ENCODE peak calls at places on chromosomes 1 and 21, in eight cellular contexts. E, G, V, J, U, D, L and P are unnamed samples.

GRCh38 chr1:241408170-241408569 is 51.2 kb upstream of the RGS7 start:
- DNase-seq in E (peak; percentile 26), G (peak; percentile 28), V (no peak), J (no peak), U (no peak), D (no peak), L (no peak), P (peak; percentile 57)

GRCh38 chr1:175005085-175005783 is 5.5 kb downstream of the CACYBP start:
- DNase-seq in E (no peak), G (no peak), V (no peak), J (no peak), U (no peak), D (no peak), L (no peak), P (no peak)

GRCh38 chr1:189962171-189962570 is 515.5 kb downstream of the BRINP3 start:
- DNase-seq in E (peak; percentile 33), G (no peak), V (no peak), J (no peak), U (no peak), D (no peak), L (peak; percentile 14), P (peak; percentile 17)

GRCh38 chr1:244603498-244603897 is 49.4 kb upstream of the DESI2 start:
- DNase-seq in E (peak; percentile 49), G (peak; percentile 16), V (no peak), J (no peak), U (no peak), D (no peak), L (peak; percentile 49), P (peak; percentile 27)

GRCh38 chr21:30408782-30409494 is 13.1 kb downstream of the KRTAP13-1 start:
- DNase-seq in E (peak; percentile 6), G (peak; percentile 4), V (peak; percentile 26), J (no peak), U (no peak), D (no peak), L (peak; percentile 6), P (no peak)

GRCh38 chr1:56150441-56151215 is 428.7 kb downstream of the PLPP3 start:
- DNase-seq in E (no peak), G (peak; percentile 71), V (no peak), J (no peak), U (no peak), D (no peak), L (no peak), P (no peak)

GRCh38 chr1:114718661-114719423 is 2.3 kb upstream of the NRAS start:
- DNase-seq in E (no peak), G (peak; percentile 31), V (no peak), J (no peak), U (peak; percentile 5), D (no peak), L (no peak), P (peak; percentile 49)

GRCh38 chr1:85884372-85885035 is 176.3 kb upstream of the ZNHIT6 start:
- DNase-seq in E (peak; percentile 47), G (peak; percentile 30), V (no peak), J (no peak), U (no peak), D (no peak), L (peak; percentile 70), P (peak; percentile 48)

GRCh38 chr1:184223216-184223615 is 163.6 kb upstream of the C1orf21 start:
- DNase-seq in E (no peak), G (no peak), V (no peak), J (no peak), U (no peak), D (no peak), L (no peak), P (no peak)

GRCh38 chr1:217717959-217718358 is 86.8 kb downstream of the SPATA17 start:
- DNase-seq in E (peak; percentile 6), G (no peak), V (no peak), J (no peak), U (no peak), D (no peak), L (peak; percentile 69), P (no peak)

GRCh38 chr1:169563650-169564049 is 22.6 kb downstream of the F5 start:
- DNase-seq in E (peak; percentile 13), G (no peak), V (no peak), J (no peak), U (no peak), D (no peak), L (no peak), P (no peak)

GRCh38 chr1:86714159-86714558 is 9.8 kb downstream of the SH3GLB1 start:
- DNase-seq in E (peak; percentile 54), G (peak; percentile 12), V (no peak), J (no peak), U (no peak), D (no peak), L (no peak), P (peak; percentile 3)

GRCh38 chr1:85580046-85580411 is 532 bp upstream of the CCN1 start:
- DNase-seq in E (peak; percentile 71), G (peak; percentile 84), V (peak; percentile 31), J (peak; percentile 77), U (no peak), D (no peak), L (peak; percentile 77), P (peak; percentile 84)

GRCh38 chr1:52738863-52739406 is 12.7 kb downstream of the ZYG11B start:
- DNase-seq in E (no peak), G (no peak), V (no peak), J (no peak), U (no peak), D (no peak), L (no peak), P (no peak)

GRCh38 chr1:3373175-3373574 is 81.3 kb upstream of the ARHGEF16 start:
- DNase-seq in E (no peak), G (no peak), V (no peak), J (no peak), U (no peak), D (no peak), L (no peak), P (no peak)

GRCh38 chr1:230167419-230167852 is 100.4 kb downstream of the GALNT2 start:
- DNase-seq in E (peak; percentile 39), G (peak; percentile 45), V (no peak), J (peak; percentile 60), U (peak; percentile 8), D (no peak), L (peak; percentile 35), P (peak; percentile 54)

GRCh38 chr1:43536864-43537358 is 6.2 kb downstream of the PTPRF start:
- DNase-seq in E (no peak), G (no peak), V (no peak), J (no peak), U (no peak), D (no peak), L (no peak), P (no peak)

GRCh38 chr1:96554364-96554763 is 167.2 kb upstream of the PTBP2 start:
- DNase-seq in E (no peak), G (no peak), V (no peak), J (no peak), U (no peak), D (no peak), L (no peak), P (no peak)

GRCh38 chr1:108565081-108565480 is 5.2 kb downstream of the EEIG2 start:
- DNase-seq in E (no peak), G (no peak), V (no peak), J (no peak), U (no peak), D (no peak), L (no peak), P (no peak)

GRCh38 chr1:248714248-248714647 is 11.7 kb upstream of the OR14I1 start:
- DNase-seq in E (no peak), G (no peak), V (no peak), J (no peak), U (no peak), D (no peak), L (no peak), P (no peak)

GRCh38 chr1:155093938-155094621 is 15.4 kb downstream of the EFNA3 start:
- DNase-seq in E (peak; percentile 51), G (no peak), V (peak; percentile 75), J (peak; percentile 71), U (no peak), D (no peak), L (peak; percentile 27), P (peak; percentile 43)